ENCODE peak calls at places on chromosomes 4 and X, in ten cellular contexts. T is neural crest cell, I is IMR-90, S is kidney epithelial cell, U is fibroblast of the aortic adventitia, A is choroid plexus epithelial cell, M is GM12865, Y is bronchial epithelial cell, Q is progenitor cell of endocrine pancreas, R is endothelial cell. L is an unnamed sample.

GRCh38 chrX:34521563-34521962 is 135.5 kb downstream of the TMEM47 start:
- DNase-seq in I (peak), U (no peak), Y (peak), M (no peak), T (no peak), A (peak), R (no peak), Q (no peak), S (no peak), L (no peak)

GRCh38 chr4:22237846-22238513 is 277.9 kb downstream of the ADGRA3 start:
- DNase-seq in T (no peak), A (no peak), S (no peak), U (no peak), M (no peak), R (no peak), Q (no peak), Y (no peak), I (no peak), L (no peak)

GRCh38 chr4:16687011-16687410 is 211.4 kb downstream of the LDB2 start:
- DNase-seq in A (no peak), R (no peak), I (peak), U (no peak), S (no peak), M (no peak), Q (no peak), T (no peak), Y (no peak), L (no peak)

GRCh38 chr4:107683873-107684272 is 36.2 kb downstream of the PAPSS1 start:
- DNase-seq in S (no peak), R (no peak), I (no peak), U (no peak), Y (no peak), A (no peak), T (no peak), Q (no peak), M (no peak), L (no peak)

GRCh38 chrX:129957241-129958099 is 25.0 kb upstream of the BCORL1 start:
- DNase-seq in M (peak), Q (peak), U (peak), A (peak), R (peak), T (peak), I (peak), S (no peak), Y (no peak), L (no peak)

GRCh38 chr4:54063737-54064316 is 578 bp downstream of the CHIC2 start:
- DNase-seq in R (peak), T (peak), U (no peak), S (no peak), A (no peak), Q (peak), I (no peak), M (peak), Y (no peak), L (no peak)

GRCh38 chrX:21798677-21799219 is 40.7 kb upstream of the MBTPS2 start:
- DNase-seq in U (peak), Q (no peak), M (peak), T (no peak), A (peak), I (peak), R (no peak), Y (peak), S (peak), L (no peak)

GRCh38 chrX:110081740-110082139 is 78.8 kb downstream of the TMEM164 start:
- DNase-seq in M (no peak), U (no peak), A (peak), Y (peak), T (no peak), S (no peak), Q (no peak), R (no peak), I (peak), L (no peak)

GRCh38 chr4:121551881-121552280 is 144.9 kb downstream of the ANXA5 start:
- DNase-seq in U (peak), Q (no peak), I (no peak), S (no peak), A (peak), R (no peak), M (no peak), Y (peak), T (no peak), L (no peak)

GRCh38 chr4:126124817-126125216 is 810.1 kb downstream of the FAT4 start:
- DNase-seq in A (no peak), U (peak), R (no peak), S (no peak), Q (no peak), Y (no peak), M (no peak), T (no peak), I (no peak), L (no peak)

GRCh38 chrX:28586891-28587635 is at the start of gene IL1RAPL1:
- DNase-seq in Y (peak), Q (no peak), T (peak), R (no peak), U (peak), A (peak), I (peak), M (peak), S (peak), L (no peak)

GRCh38 chr4:80125252-80126177 is 52.5 kb upstream of the ANTXR2 start:
- DNase-seq in M (peak), R (peak), S (no peak), T (no peak), A (peak), Y (peak), I (peak), U (peak), Q (no peak), L (no peak)

GRCh38 chrX:96004386-96004785 is 680.3 kb upstream of the DIAPH2 start:
- DNase-seq in Q (no peak), T (no peak), M (no peak), U (peak), A (peak), Y (peak), S (peak), I (peak), R (no peak), L (no peak)

GRCh38 chrX:36908801-36909403 is 99.3 kb upstream of the FAM47C start:
- DNase-seq in R (no peak), T (no peak), S (peak), A (peak), M (peak), Y (peak), I (peak), U (peak), Q (no peak), L (no peak)

GRCh38 chr4:19983072-19983471 is 268.6 kb upstream of the SLIT2 start:
- DNase-seq in I (peak), S (no peak), A (peak), Y (peak), M (no peak), Q (no peak), U (peak), T (no peak), R (no peak), L (no peak)

GRCh38 chr4:150867148-150867547 is 147.9 kb downstream of the LRBA start:
- DNase-seq in Q (no peak), A (peak), T (peak), R (peak), I (peak), Y (peak), M (peak), U (peak), S (no peak), L (no peak)

GRCh38 chr4:104907991-104908390 is 238.7 kb upstream of the TET2 start:
- DNase-seq in S (no peak), M (no peak), T (no peak), A (no peak), I (no peak), U (no peak), Y (no peak), R (no peak), Q (no peak), L (no peak)

GRCh38 chr4:185700048-185700447 is 111.9 kb downstream of the SORBS2 start:
- DNase-seq in M (no peak), Q (no peak), T (no peak), Y (peak), I (no peak), A (no peak), S (no peak), R (no peak), U (no peak), L (no peak)

GRCh38 chr4:186021461-186022167 is 47.3 kb upstream of the TLR3 start:
- DNase-seq in Y (peak), M (peak), A (peak), R (peak), T (peak), S (peak), I (peak), Q (no peak), U (peak), L (no peak)

GRCh38 chr4:544386-545105 is 31.5 kb downstream of the TMEM271 start:
- DNase-seq in I (no peak), S (no peak), A (no peak), Q (no peak), Y (no peak), T (no peak), U (no peak), M (no peak), R (no peak), L (no peak)

GRCh38 chr4:73765296-73765695 is 24.9 kb downstream of the CXCL8 start:
- DNase-seq in M (no peak), R (no peak), S (no peak), A (no peak), I (no peak), U (no peak), T (no peak), Y (peak), Q (no peak), L (no peak)

GRCh38 chr4:37970702-37971101 is 10.5 kb downstream of the PTTG2 start:
- DNase-seq in A (peak), U (peak), Q (no peak), I (peak), S (no peak), Y (peak), T (no peak), R (no peak), M (peak), L (peak)

GRCh38 chr4:140005699-140006098 is 148.3 kb downstream of the MAML3 start:
- DNase-seq in M (no peak), R (no peak), I (no peak), T (no peak), U (no peak), Q (no peak), S (no peak), A (no peak), Y (peak), L (no peak)

GRCh38 chr4:172344266-172344772 is 531.1 kb downstream of the GALNTL6 start:
- DNase-seq in I (no peak), S (no peak), A (no peak), Q (no peak), M (no peak), T (no peak), R (no peak), Y (no peak), U (no peak), L (no peak)

GRCh38 chrX:15349046-15349445 is 13.7 kb upstream of the PIGA start:
- DNase-seq in T (peak), U (peak), A (peak), Y (peak), I (peak), Q (peak), S (no peak), M (peak), R (peak), L (no peak)

GRCh38 chr4:76308548-76308947 is 2.0 kb downstream of the STBD1 start:
- DNase-seq in Q (no peak), T (no peak), S (no peak), Y (no peak), A (peak), I (no peak), U (no peak), R (no peak), M (no peak), L (no peak)

GRCh38 chr4:150082241-150082640 is 4.0 kb downstream of the DCLK2 start:
- DNase-seq in U (no peak), R (no peak), S (no peak), Q (no peak), Y (no peak), A (no peak), T (no peak), M (peak), I (no peak), L (no peak)

GRCh38 chrX:103446665-103447302 is 70.4 kb downstream of the BEX3 start:
- DNase-seq in I (peak), Q (no peak), T (no peak), M (peak), Y (peak), S (no peak), R (no peak), U (peak), A (peak), L (no peak)

GRCh38 chr4:89558147-89558546 is 250.5 kb upstream of the GPRIN3 start:
- DNase-seq in M (peak), S (no peak), R (no peak), I (no peak), Q (no peak), U (no peak), T (no peak), Y (peak), A (no peak), L (no peak)

GRCh38 chr4:145898926-145899531 is 39.6 kb downstream of the ZNF827 start:
- DNase-seq in A (peak), Q (no peak), Y (no peak), R (no peak), T (no peak), S (no peak), M (no peak), I (no peak), U (no peak), L (no peak)

GRCh38 chrX:46574941-46575381 is 1.4 kb downstream of the CHST7 start:
- DNase-seq in U (no peak), Q (peak), A (peak), I (no peak), M (peak), R (peak), Y (no peak), S (no peak), T (no peak), L (no peak)

GRCh38 chr4:40630335-40631021 is 814 bp upstream of the RBM47 start:
- DNase-seq in I (no peak), Y (peak), A (no peak), U (no peak), T (no peak), S (no peak), M (peak), Q (peak), R (peak), L (no peak)

GRCh38 chrX:123959281-123960063 is 2.0 kb upstream of the STAG2 start:
- DNase-seq in T (peak), Y (no peak), A (peak), R (peak), I (no peak), M (no peak), Q (no peak), S (no peak), U (peak), L (no peak)

GRCh38 chr4:16072168-16072567 is 11.7 kb downstream of the PROM1 start:
- DNase-seq in Q (no peak), R (no peak), U (no peak), I (no peak), A (no peak), T (no peak), S (no peak), Y (no peak), M (no peak), L (no peak)

GRCh38 chrX:72358313-72358712 is 52.6 kb upstream of the CITED1 start:
- DNase-seq in Q (no peak), T (no peak), I (peak), Y (peak), A (peak), R (no peak), M (no peak), S (no peak), U (no peak), L (no peak)

GRCh38 chr4:56863441-56864129 is 42.1 kb upstream of the SPINK2 start:
- DNase-seq in M (peak), R (no peak), A (no peak), Y (peak), Q (no peak), I (peak), S (no peak), T (no peak), U (no peak), L (no peak)

GRCh38 chrX:153662266-153662665 is 11.3 kb downstream of the PNCK start:
- DNase-seq in S (no peak), Y (peak), Q (peak), T (no peak), R (peak), U (peak), I (peak), M (peak), A (peak), L (peak)
- TF ChIP-seq CTCF in S (peak), Y (peak), Q (peak), T (peak), R (peak), U (peak), I (peak), M (peak), A (peak), L (no peak)

GRCh38 chr4:8195431-8195830 is 3.7 kb upstream of the SH3TC1 start:
- DNase-seq in I (no peak), U (no peak), Y (no peak), S (no peak), A (no peak), M (peak), Q (no peak), T (no peak), R (no peak), L (no peak)

GRCh38 chr4:8194306-8195242 is 4.5 kb upstream of the SH3TC1 start:
- DNase-seq in Q (no peak), U (no peak), M (no peak), Y (no peak), A (no peak), T (no peak), I (no peak), S (no peak), R (no peak), L (no peak)

GRCh38 chr4:8191136-8191747 is 7.8 kb upstream of the SH3TC1 start:
- DNase-seq in S (no peak), Y (peak), M (peak), A (peak), R (no peak), I (peak), T (no peak), Q (no peak), U (peak), L (no peak)

GRCh38 chr4:8195841-8196460 is 3.1 kb upstream of the SH3TC1 start:
- DNase-seq in R (no peak), I (no peak), A (no peak), S (no peak), U (no peak), Y (no peak), Q (no peak), T (no peak), M (no peak), L (no peak)

GRCh38 chr4:8192748-8193738 is 6.0 kb upstream of the SH3TC1 start:
- DNase-seq in R (no peak), T (no peak), U (peak), M (peak), A (peak), Y (peak), I (peak), S (peak), Q (no peak), L (no peak)
- TF ChIP-seq CTCF in R (no peak), T (no peak), U (peak), M (peak), A (peak), Y (peak), I (peak), S (peak), Q (peak), L (no peak)

GRCh38 chrX:153471663-153472280 is 1.4 kb upstream of the HAUS7 start:
- DNase-seq in T (no peak), Q (no peak), M (no peak), A (no peak), R (no peak), S (no peak), U (peak), I (peak), Y (no peak), L (no peak)

GRCh38 chrX:153470411-153471363 is at the start of gene HAUS7:
- DNase-seq in R (peak), I (peak), U (peak), S (peak), A (peak), M (peak), Q (peak), Y (peak), T (peak), L (peak)

GRCh38 chrX:153468008-153468580 is 2.3 kb downstream of the HAUS7 start:
- DNase-seq in U (no peak), M (no peak), I (peak), R (no peak), S (no peak), A (no peak), Q (no peak), Y (no peak), T (no peak), L (no peak)

GRCh38 chrX:153473126-153473525 is 2.8 kb upstream of the HAUS7 start:
- DNase-seq in R (no peak), U (no peak), Q (no peak), T (no peak), A (no peak), S (no peak), M (no peak), Y (no peak), I (no peak), L (no peak)

GRCh38 chrX:153469811-153470410 is 465 bp downstream of the HAUS7 start:
- DNase-seq in A (peak), Q (no peak), M (peak), T (peak), I (peak), U (peak), S (no peak), R (peak), Y (peak), L (no peak)
- TF ChIP-seq CTCF in A (peak), Q (no peak), M (no peak), T (peak), I (peak), U (peak), S (no peak), R (no peak), Y (no peak), L (no peak)

GRCh38 chr4:70299643-70300042 is 35.1 kb upstream of the CABS1 start:
- DNase-seq in T (no peak), U (no peak), M (no peak), S (no peak), Q (no peak), I (no peak), A (no peak), R (no peak), Y (no peak), L (no peak)
- TF ChIP-seq CTCF in T (no peak), U (no peak), M (no peak), S (no peak), Q (no peak), I (no peak), A (no peak), R (no peak), Y (no peak), L (no peak)

GRCh38 chr4:154928640-154929257 is 147.7 kb downstream of the RBM46 start:
- DNase-seq in R (peak), Q (no peak), T (no peak), A (peak), Y (peak), U (peak), M (no peak), I (peak), S (peak), L (no peak)
- TF ChIP-seq CTCF in R (peak), Q (peak), T (peak), A (peak), Y (peak), U (peak), M (no peak), I (peak), S (peak), L (no peak)

GRCh38 chr4:99832854-99833253 is 16.2 kb downstream of the DAPP1 start:
- DNase-seq in Q (no peak), T (no peak), A (no peak), M (no peak), Y (no peak), R (no peak), U (no peak), I (no peak), S (no peak), L (no peak)
- TF ChIP-seq CTCF in Q (no peak), T (no peak), A (no peak), M (no peak), Y (no peak), R (no peak), U (no peak), I (no peak), S (no peak), L (no peak)

DNA sequence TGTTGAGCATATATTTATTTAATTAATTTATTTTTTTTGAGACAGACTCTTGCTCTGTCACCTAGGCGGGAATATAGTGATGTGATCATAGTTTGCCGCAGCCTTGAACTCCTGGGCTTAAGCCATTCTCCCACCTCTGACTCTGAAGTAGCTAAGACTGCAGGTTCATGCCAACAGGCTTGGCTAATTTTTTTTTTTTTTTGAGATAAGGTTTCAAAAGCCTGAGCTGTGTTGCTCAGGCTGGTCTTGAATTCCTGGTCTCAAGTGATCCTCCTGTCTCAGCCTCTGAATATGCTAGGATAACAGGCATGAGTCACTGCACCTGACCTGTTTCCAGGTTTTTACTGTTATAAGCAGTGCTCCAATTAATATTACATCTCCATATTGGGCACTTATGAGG is 4.8 kb downstream of the ADD1 start:
- DNase-seq in Q (no peak), A (no peak), T (no peak), R (no peak), I (peak), S (no peak), U (peak), M (no peak), Y (peak), L (no peak)
- TF ChIP-seq CTCF in Q (no peak), A (no peak), T (no peak), R (no peak), I (no peak), S (no peak), U (no peak), M (no peak), Y (no peak), L (no peak)

L was measured in omental fat pad.